ENCODE peak calls at places on chromosomes 3 and 15, in ten cellular contexts. W is fibroblast of lung, J is tibial nerve, B is tibial artery, U is hepatocyte, L is K562, A is uterus, Z is body of pancreas, T is Panc1, P is BE2C. Y is an unnamed sample.

GRCh38 chr3:174287601-174288180 is 571.4 kb upstream of the NAALADL2 start:
- DNase-seq in W (no peak), J (no peak), B (no peak), U (no peak), L (no peak), A (no peak), Z (no peak), T (no peak), P (no peak), Y (no peak)

GRCh38 chr3:78277793-78278192 is 1237.9 kb downstream of the ROBO2 start:
- DNase-seq in W (no peak), J (no peak), B (no peak), U (no peak), L (no peak), A (no peak), Z (no peak), T (no peak), P (no peak), Y (no peak)

GRCh38 chr15:70879386-70879785 is 12.8 kb downstream of the THAP10 start:
- DNase-seq in W (peak; percentile 91), J (no peak), B (no peak), U (no peak), L (no peak), A (no peak), Z (no peak), T (no peak), P (no peak), Y (no peak)

GRCh38 chr3:156382458-156383346 is 172.2 kb downstream of the SSR3 start:
- DNase-seq in W (no peak), J (no peak), B (no peak), U (no peak), L (peak; percentile 59), A (no peak), Z (peak; percentile 36), T (peak; percentile 17), P (peak; percentile 61), Y (peak; percentile 32)

GRCh38 chr3:124916837-124917409 is 17.6 kb downstream of the MUC13 start:
- DNase-seq in W (no peak), J (no peak), B (peak; percentile 51), U (no peak), L (no peak), A (no peak), Z (no peak), T (no peak), P (no peak), Y (no peak)

GRCh38 chr3:140004271-140004670 is 69.3 kb downstream of the CLSTN2 start:
- DNase-seq in W (no peak), J (no peak), B (no peak), U (no peak), L (no peak), A (no peak), Z (no peak), T (no peak), P (no peak), Y (no peak)

GRCh38 chr15:50235794-50236193 is 29.7 kb downstream of the HDC start:
- DNase-seq in W (no peak), J (no peak), B (no peak), U (no peak), L (peak; percentile 64), A (no peak), Z (no peak), T (no peak), P (no peak), Y (no peak)

GRCh38 chr3:11716576-11717250 is 73.0 kb upstream of the VGLL4 start:
- DNase-seq in W (no peak), J (no peak), B (no peak), U (no peak), L (no peak), A (no peak), Z (no peak), T (no peak), P (no peak), Y (no peak)

GRCh38 chr15:53808058-53808703 is 48.7 kb upstream of the WDR72 start:
- DNase-seq in W (no peak), J (no peak), B (no peak), U (no peak), L (peak; percentile 14), A (no peak), Z (no peak), T (peak; percentile 13), P (no peak), Y (no peak)

GRCh38 chr3:38117748-38118420 is 19.0 kb downstream of the ACAA1 start:
- DNase-seq in W (peak; percentile 39), J (peak; percentile 46), B (peak; percentile 69), U (peak; percentile 76), L (peak; percentile 87), A (peak; percentile 34), Z (peak; percentile 77), T (peak; percentile 59), P (peak; percentile 64), Y (peak; percentile 75)

GRCh38 chr3:160134964-160135363 is 90.3 kb upstream of the C3orf80 start:
- DNase-seq in W (peak; percentile 54), J (no peak), B (no peak), U (no peak), L (no peak), A (no peak), Z (no peak), T (no peak), P (no peak), Y (no peak)

GRCh38 chr3:58345457-58345856 is 12.8 kb downstream of the PXK start:
- DNase-seq in W (no peak), J (no peak), B (no peak), U (no peak), L (no peak), A (no peak), Z (no peak), T (no peak), P (no peak), Y (no peak)

GRCh38 chr3:41683666-41684350 is 278.1 kb downstream of the ULK4 start:
- DNase-seq in W (peak; percentile 86), J (no peak), B (no peak), U (peak; percentile 80), L (no peak), A (no peak), Z (no peak), T (no peak), P (no peak), Y (no peak)

GRCh38 chr15:73934281-73934680 is 8.0 kb downstream of the LOXL1 start:
- DNase-seq in W (no peak), J (no peak), B (no peak), U (no peak), L (no peak), A (no peak), Z (peak; percentile 84), T (no peak), P (no peak), Y (no peak)
- H3K4me1 ChIP-seq in W (peaks cover 23% of the 10 kb centered on the region), J (peaks cover 6% of the 10 kb centered on the region), B (peaks cover 79% of the 10 kb centered on the region), U (peaks cover 15% of the 10 kb centered on the region), L (peaks cover 4% of the 10 kb centered on the region), A (no peaks in the 10 kb centered on the region), Z (peaks cover 28% of the 10 kb centered on the region), T (no peaks in the 10 kb centered on the region), P (peaks cover 11% of the 10 kb centered on the region), Y (no peaks in the 10 kb centered on the region)

GRCh38 chr3:100708644-100708988 is 678 bp upstream of the TFG start:
- DNase-seq in W (no peak), J (no peak), B (no peak), U (peak; percentile 19), L (no peak), A (no peak), Z (no peak), T (no peak), P (no peak), Y (no peak)

GRCh38 chr3:100706365-100706764 is 2.9 kb upstream of the TFG start:
- DNase-seq in W (peak; percentile 24), J (no peak), B (no peak), U (no peak), L (no peak), A (no peak), Z (no peak), T (no peak), P (no peak), Y (no peak)

GRCh38 chr3:100708989-100709839 is at the start of gene TFG:
- DNase-seq in W (peak; percentile 98), J (peak; percentile 93), B (peak; percentile 95), U (peak; percentile 100), L (peak; percentile 97), A (peak; percentile 98), Z (peak; percentile 99), T (peak; percentile 96), P (peak; percentile 98), Y (peak; percentile 98)

GRCh38 chr3:100710355-100711198 is 1.3 kb downstream of the TFG start:
- DNase-seq in W (peak; percentile 68), J (no peak), B (no peak), U (peak; percentile 81), L (peak; percentile 44), A (no peak), Z (peak; percentile 44), T (no peak), P (peak; percentile 58), Y (peak; percentile 46)

DNA sequence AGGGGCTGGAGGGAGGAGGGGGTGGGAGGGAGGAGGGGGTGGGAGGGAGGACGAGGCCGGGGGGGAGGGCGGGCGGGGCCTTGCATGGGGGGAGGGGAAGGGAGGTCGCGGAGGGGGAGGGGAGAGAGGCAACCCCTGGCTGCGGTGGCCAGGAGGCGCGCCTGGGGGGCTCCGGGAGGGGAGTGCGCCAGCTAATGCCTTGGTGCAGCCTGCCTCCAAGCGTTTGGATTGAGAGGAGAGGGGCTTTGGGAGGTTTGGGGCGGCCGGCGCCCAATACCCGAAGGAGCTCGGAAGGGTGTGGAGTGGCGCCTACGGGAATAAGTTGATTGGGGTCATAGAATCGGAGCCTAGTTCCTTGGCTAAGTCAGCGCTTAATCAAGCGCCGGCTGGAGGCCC is 544 bp downstream of the TFG start:
- DNase-seq in W (peak; percentile 18), J (no peak), B (no peak), U (peak; percentile 80), L (peak; percentile 71), A (peak; percentile 26), Z (peak; percentile 39), T (no peak), P (peak; percentile 61), Y (peak; percentile 76)
- TF ChIP-seq CTCF in W (no peak), J (no peak), B (no peak), U (peak; percentile 32), L (peak; percentile 32), A (no peak), Z (no peak), T (no peak), P (no peak), Y (peak; percentile 54)

GRCh38 chr3:195151402-195151801 is 119.6 kb downstream of the XXYLT1 start:
- DNase-seq in W (no peak), J (no peak), B (no peak), U (no peak), L (no peak), A (no peak), Z (no peak), T (no peak), P (no peak), Y (no peak)
- H3K4me1 ChIP-seq in W (peaks cover 61% of the 10 kb centered on the region), J (peaks cover 51% of the 10 kb centered on the region), B (peaks cover 33% of the 10 kb centered on the region), U (peaks cover 48% of the 10 kb centered on the region), L (peaks cover 81% of the 10 kb centered on the region), A (peaks cover 13% of the 10 kb centered on the region), Z (peaks cover 32% of the 10 kb centered on the region), T (peaks cover 83% of the 10 kb centered on the region), P (peaks cover 61% of the 10 kb centered on the region), Y (no peaks in the 10 kb centered on the region)

DNA sequence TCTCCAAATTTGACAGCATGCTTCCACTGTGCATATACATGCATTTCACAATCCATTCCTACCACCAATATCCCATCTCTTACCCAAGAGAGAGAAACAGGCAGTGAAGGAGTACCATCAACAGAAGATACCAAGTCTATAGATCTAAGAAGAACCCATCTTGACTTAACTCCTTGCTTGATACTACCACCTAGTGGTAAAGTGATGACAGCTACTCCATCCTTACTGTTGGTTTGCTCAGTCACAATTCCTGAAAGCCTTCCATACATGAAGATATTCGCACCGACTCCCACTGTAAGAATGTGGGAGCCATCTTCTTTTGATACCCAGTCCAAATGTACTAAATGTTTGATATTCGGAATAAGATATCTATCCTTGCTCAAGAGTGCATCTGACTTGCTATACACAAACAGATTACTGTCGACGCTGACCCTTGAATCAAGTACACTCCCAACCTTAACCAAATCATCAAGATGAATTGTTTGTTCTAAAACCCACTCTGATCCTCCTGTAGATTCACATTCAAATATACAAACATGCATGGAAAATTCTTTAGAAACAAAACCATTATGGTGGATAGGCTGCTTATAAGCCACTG is 123.1 kb downstream of the DMXL2 start:
- DNase-seq in W (peak; percentile 39), J (no peak), B (no peak), U (peak; percentile 28), L (peak; percentile 41), A (no peak), Z (no peak), T (peak; percentile 41), P (no peak), Y (no peak)
- TF ChIP-seq CTCF in W (peak; percentile 39), J (no peak), B (no peak), U (peak; percentile 46), L (peak; percentile 42), A (no peak), Z (peak; percentile 50), T (peak; percentile 68), P (peak; percentile 80), Y (peak; percentile 66)